ENCODE peak calls at places on chromosomes 13 and 19, in four cellular contexts. One of them, this sample, is unnamed.

GRCh38 chr19:13162749-13163608 is 12.8 kb downstream of the IER2 start:
- DNase-seq in uterus: peak
- DNase-seq in endothelial cell: peak
- DNase-seq in mesothelial cell of epicardium: peak
- DNase-seq in this sample: peak

GRCh38 chr13:98950705-98951104 is 27.2 kb downstream of the DOCK9 start:
- DNase-seq in uterus: no peak
- DNase-seq in endothelial cell: no peak
- DNase-seq in mesothelial cell of epicardium: no peak
- DNase-seq in this sample: no peak

GRCh38 chr13:113216165-113217056 is 7.0 kb downstream of the CUL4A start:
- DNase-seq in uterus: no peak
- DNase-seq in endothelial cell: no peak
- DNase-seq in mesothelial cell of epicardium: no peak
- DNase-seq in this sample: peak

GRCh38 chr13:43006893-43007631 is 15.0 kb upstream of the EPSTI1 start:
- DNase-seq in uterus: no peak
- DNase-seq in endothelial cell: no peak
- DNase-seq in mesothelial cell of epicardium: no peak
- DNase-seq in this sample: no peak

GRCh38 chr13:42223681-42224080 is 48.3 kb upstream of the AKAP11 start:
- DNase-seq in uterus: no peak
- DNase-seq in endothelial cell: no peak
- DNase-seq in mesothelial cell of epicardium: no peak
- DNase-seq in this sample: no peak

GRCh38 chr13:47679391-47679790 is 321.7 kb downstream of the SUCLA2 start:
- DNase-seq in uterus: no peak
- DNase-seq in endothelial cell: no peak
- DNase-seq in mesothelial cell of epicardium: no peak
- DNase-seq in this sample: no peak

GRCh38 chr13:59874973-59875372 is 288.8 kb downstream of the DIAPH3 start:
- DNase-seq in uterus: no peak
- DNase-seq in endothelial cell: no peak
- DNase-seq in mesothelial cell of epicardium: no peak
- DNase-seq in this sample: no peak

GRCh38 chr19:42202290-42202867 is 15.1 kb downstream of the DEDD2 start:
- DNase-seq in uterus: no peak
- DNase-seq in endothelial cell: no peak
- DNase-seq in mesothelial cell of epicardium: no peak
- DNase-seq in this sample: no peak

GRCh38 chr13:113827021-113827420 is 36.9 kb downstream of the GAS6 start:
- DNase-seq in uterus: no peak
- DNase-seq in endothelial cell: no peak
- DNase-seq in mesothelial cell of epicardium: no peak
- DNase-seq in this sample: no peak

GRCh38 chr13:50576156-50576555 is 267.3 kb downstream of the DLEU7 start:
- DNase-seq in uterus: no peak
- DNase-seq in endothelial cell: no peak
- DNase-seq in mesothelial cell of epicardium: no peak
- DNase-seq in this sample: no peak

GRCh38 chr13:32495841-32496240 is 42.8 kb downstream of the N4BP2L2 start:
- DNase-seq in uterus: no peak
- DNase-seq in endothelial cell: no peak
- DNase-seq in mesothelial cell of epicardium: no peak
- DNase-seq in this sample: no peak

GRCh38 chr19:49800771-49801170 is 12.3 kb downstream of the FUZ start:
- DNase-seq in uterus: no peak
- DNase-seq in endothelial cell: no peak
- DNase-seq in mesothelial cell of epicardium: no peak
- DNase-seq in this sample: no peak

GRCh38 chr19:49799271-49799797 is 13.8 kb downstream of the FUZ start:
- DNase-seq in uterus: no peak
- DNase-seq in endothelial cell: no peak
- DNase-seq in mesothelial cell of epicardium: no peak
- DNase-seq in this sample: no peak

GRCh38 chr19:49801401-49801888 is 11.6 kb downstream of the FUZ start:
- DNase-seq in uterus: no peak
- DNase-seq in endothelial cell: no peak
- DNase-seq in mesothelial cell of epicardium: no peak
- DNase-seq in this sample: no peak

GRCh38 chr19:49798574-49798973 is 14.5 kb downstream of the FUZ start:
- DNase-seq in uterus: no peak
- DNase-seq in endothelial cell: no peak
- DNase-seq in mesothelial cell of epicardium: no peak
- DNase-seq in this sample: no peak

GRCh38 chr19:49799798-49800376 is 13.2 kb downstream of the FUZ start:
- DNase-seq in uterus: no peak
- DNase-seq in endothelial cell: peak
- DNase-seq in mesothelial cell of epicardium: no peak
- DNase-seq in this sample: no peak
- TF ChIP-seq CTCF in uterus: no peak
- TF ChIP-seq CTCF in endothelial cell: no peak
- TF ChIP-seq CTCF in mesothelial cell of epicardium: no peak
- TF ChIP-seq CTCF in this sample: no peak

GRCh38 chr19:14545716-14546082 is 16.3 kb downstream of the TECR start:
- DNase-seq in uterus: no peak
- DNase-seq in endothelial cell: no peak
- DNase-seq in mesothelial cell of epicardium: no peak
- DNase-seq in this sample: no peak

GRCh38 chr19:14554382-14554812 is 17.5 kb downstream of the NDUFB7 start:
- DNase-seq in uterus: no peak
- DNase-seq in endothelial cell: no peak
- DNase-seq in mesothelial cell of epicardium: no peak
- DNase-seq in this sample: no peak

GRCh38 chr19:14553939-14554243 is 18.0 kb downstream of the NDUFB7 start:
- DNase-seq in uterus: no peak
- DNase-seq in endothelial cell: no peak
- DNase-seq in mesothelial cell of epicardium: no peak
- DNase-seq in this sample: no peak

GRCh38 chr19:14553042-14553938 is 18.6 kb downstream of the NDUFB7 start:
- DNase-seq in uterus: no peak
- DNase-seq in endothelial cell: no peak
- DNase-seq in mesothelial cell of epicardium: no peak
- DNase-seq in this sample: no peak

DNA sequence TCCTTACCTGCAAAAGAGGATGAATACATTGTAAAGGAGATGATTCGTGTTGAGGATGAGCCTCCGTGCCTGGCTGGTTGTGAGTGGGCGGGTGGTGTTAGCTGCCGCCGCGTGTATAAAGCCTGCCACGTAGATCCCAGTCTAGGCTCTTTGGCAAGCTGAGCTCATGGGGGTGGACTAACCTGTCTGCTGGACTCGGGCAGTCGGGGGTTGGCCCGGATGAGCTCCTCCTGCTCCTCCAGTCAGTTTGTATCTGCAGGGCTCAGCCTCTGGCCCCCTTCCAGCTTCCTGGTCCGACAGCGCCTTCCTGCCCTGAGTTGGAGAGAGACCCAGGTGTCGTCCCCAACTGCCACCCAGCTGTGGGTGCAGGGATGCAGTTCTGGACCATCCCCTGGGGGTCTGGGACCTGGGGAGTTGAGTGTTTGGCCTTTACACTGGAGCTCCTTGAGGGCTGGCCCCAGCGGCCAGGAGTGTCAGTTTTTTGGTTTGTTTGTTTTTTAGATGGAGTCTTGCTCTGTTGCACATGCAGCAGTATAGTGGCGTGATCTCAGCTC is 20.9 kb downstream of the TECR start:
- DNase-seq in uterus: no peak
- DNase-seq in endothelial cell: no peak
- DNase-seq in mesothelial cell of epicardium: no peak
- DNase-seq in this sample: no peak
- TF ChIP-seq CTCF in uterus: no peak
- TF ChIP-seq CTCF in endothelial cell: no peak
- TF ChIP-seq CTCF in mesothelial cell of epicardium: no peak
- TF ChIP-seq CTCF in this sample: no peak

DNA sequence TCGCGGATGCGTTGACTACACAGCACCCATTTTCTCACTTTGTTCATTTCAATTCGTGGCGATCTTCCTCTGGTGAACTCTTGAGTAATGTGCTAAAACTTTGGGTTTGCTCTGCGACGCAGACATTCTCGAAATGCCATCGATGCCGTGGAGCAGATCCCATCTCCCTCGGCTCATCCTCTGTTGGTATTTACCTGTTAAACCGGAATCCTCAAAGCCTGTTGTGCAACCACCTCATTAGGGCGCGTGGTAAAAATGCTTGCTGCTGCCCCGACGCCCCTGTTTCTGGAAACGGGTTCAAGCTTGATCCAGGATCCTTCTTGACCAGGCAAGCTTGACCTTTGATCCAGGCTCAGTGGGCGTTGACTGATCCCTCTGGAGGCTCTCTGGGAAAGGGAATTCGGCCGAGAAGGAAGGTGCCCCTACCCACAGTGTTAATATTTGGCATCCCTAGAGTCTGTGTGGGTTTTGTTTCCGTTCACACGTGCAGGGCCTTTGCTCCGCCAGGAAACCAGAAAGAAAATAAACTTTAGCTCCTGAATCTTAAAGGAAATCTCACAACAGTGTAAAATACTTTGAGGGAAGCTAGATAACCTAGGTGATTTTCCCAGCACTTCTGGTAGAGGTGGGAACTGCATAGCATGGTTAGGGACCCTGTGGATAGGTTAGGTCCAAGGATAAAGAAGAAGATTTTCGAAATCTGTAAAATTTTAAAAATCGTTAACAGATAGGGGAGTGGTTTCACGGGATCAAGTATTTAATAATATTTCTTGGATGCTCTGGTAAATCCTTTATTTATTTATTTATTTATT is 1.0 kb downstream of the LSM14A start:
- DNase-seq in uterus: peak
- DNase-seq in endothelial cell: peak
- DNase-seq in mesothelial cell of epicardium: peak
- DNase-seq in this sample: no peak
- TF ChIP-seq CTCF in uterus: no peak
- TF ChIP-seq CTCF in endothelial cell: no peak
- TF ChIP-seq CTCF in mesothelial cell of epicardium: no peak
- TF ChIP-seq CTCF in this sample: peak

DNA sequence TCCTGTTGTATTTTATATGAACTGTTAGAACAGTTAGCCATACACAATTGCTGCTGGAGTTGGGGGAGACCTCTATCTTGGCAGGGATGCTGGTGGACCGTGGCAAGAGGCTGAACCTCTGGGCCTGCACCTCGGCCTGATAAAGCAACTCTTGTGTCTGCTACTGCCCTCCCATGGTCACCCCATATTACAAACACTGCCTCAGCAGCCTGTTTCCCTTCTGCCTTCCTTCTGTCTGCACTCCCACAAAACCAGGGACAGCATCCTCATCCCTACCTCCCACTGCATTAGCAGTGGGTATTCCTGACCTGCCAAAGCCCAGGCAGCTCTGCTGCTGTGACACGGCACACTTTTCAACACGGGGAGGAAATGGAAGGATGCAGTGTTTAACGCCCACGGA is 456.4 kb downstream of the FGF14 start:
- DNase-seq in uterus: no peak
- DNase-seq in endothelial cell: no peak
- DNase-seq in mesothelial cell of epicardium: no peak
- DNase-seq in this sample: no peak
- TF ChIP-seq CTCF in uterus: no peak
- TF ChIP-seq CTCF in endothelial cell: no peak
- TF ChIP-seq CTCF in mesothelial cell of epicardium: no peak
- TF ChIP-seq CTCF in this sample: no peak

DNA sequence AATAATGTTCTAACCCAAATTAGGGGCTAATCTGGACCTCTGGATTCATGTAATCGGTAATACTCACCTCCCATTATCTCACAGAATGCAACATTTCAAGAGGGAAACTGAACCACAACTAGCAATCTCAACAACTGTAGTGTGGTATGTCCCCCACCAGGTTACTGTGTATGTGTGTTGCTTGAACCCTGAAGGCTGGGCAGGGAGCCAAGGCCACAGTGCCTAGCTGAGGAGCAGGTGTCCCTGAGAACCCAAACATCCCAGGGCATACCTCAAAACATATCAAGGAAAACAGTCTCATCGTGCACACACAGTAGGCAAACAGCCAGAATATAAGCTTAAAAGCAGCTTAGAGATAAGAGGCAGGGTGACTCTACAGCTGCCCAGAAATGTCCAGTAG is 20.5 kb upstream of the NEK3 start:
- DNase-seq in uterus: no peak
- DNase-seq in endothelial cell: no peak
- DNase-seq in mesothelial cell of epicardium: no peak
- DNase-seq in this sample: no peak
- TF ChIP-seq CTCF in uterus: no peak
- TF ChIP-seq CTCF in endothelial cell: no peak
- TF ChIP-seq CTCF in mesothelial cell of epicardium: no peak
- TF ChIP-seq CTCF in this sample: no peak

This sample was measured in left ventricle myocardium inferior.